ENCODE peak calls at places on chromosomes 5 and 9, in eight cellular contexts. R is NCI-H460, U is GM20000, X is NCI-H1048, A is bronchial epithelial cell, E is HFFc6, G is dermis microvascular lymphatic vessel endothelial cell, Y is cerebellum. T is an unnamed sample.

GRCh38 chr5:159917919-159918487 is 1.7 kb downstream of the ADRA1B start:
- DNase-seq in Y (no peak), X (no peak), E (no peak), G (no peak), A (peak; percentile 72), R (no peak), U (no peak), T (no peak)

GRCh38 chr9:37931586-37931985 is 27.7 kb upstream of the SLC25A51 start:
- DNase-seq in R (no peak), A (no peak), Y (no peak), G (peak; percentile 38), X (no peak), U (no peak), E (no peak), T (no peak)

GRCh38 chr9:70988551-70988950 is 132.9 kb downstream of the TRPM3 start:
- DNase-seq in U (no peak), G (no peak), X (no peak), E (peak; percentile 17), Y (no peak), A (no peak), R (no peak), T (no peak)

GRCh38 chr5:72818866-72819534 is 2.5 kb downstream of the TNPO1 start:
- DNase-seq in Y (peak; percentile 23), R (peak; percentile 68), G (peak; percentile 83), U (peak; percentile 58), X (no peak), E (peak; percentile 44), A (peak; percentile 71), T (peak; percentile 89)

GRCh38 chr5:36170869-36171424 is 19.0 kb downstream of the SKP2 start:
- DNase-seq in E (no peak), X (no peak), U (no peak), A (no peak), R (no peak), G (no peak), Y (no peak), T (no peak)

GRCh38 chr9:134243778-134244467 is 79.6 kb upstream of the RNU6ATAC start:
- DNase-seq in X (no peak), E (no peak), G (no peak), U (peak; percentile 89), R (no peak), A (no peak), Y (no peak), T (peak; percentile 88)

GRCh38 chr9:89744730-89745129 is 139.9 kb downstream of the GADD45G start:
- DNase-seq in U (no peak), Y (no peak), G (no peak), A (peak; percentile 58), R (no peak), E (no peak), X (no peak), T (no peak)

GRCh38 chr5:73189816-73190451 is 16.9 kb downstream of the TMEM174 start:
- DNase-seq in E (peak; percentile 25), X (no peak), R (peak; percentile 17), G (no peak), A (no peak), U (no peak), Y (peak; percentile 2), T (no peak)

GRCh38 chr5:73103885-73104284 is 16.5 kb upstream of the TMEM171 start:
- DNase-seq in A (no peak), Y (no peak), X (no peak), R (no peak), G (no peak), E (no peak), U (no peak), T (no peak)

GRCh38 chr9:117411547-117411946 is 3.3 kb downstream of the ASTN2 start:
- DNase-seq in G (peak; percentile 9), U (peak; percentile 56), A (peak; percentile 34), E (no peak), R (peak; percentile 59), X (no peak), Y (peak; percentile 62), T (no peak)

GRCh38 chr5:25241981-25242380 is 597.2 kb upstream of the CDH10 start:
- DNase-seq in Y (no peak), A (no peak), G (no peak), U (no peak), X (no peak), R (no peak), E (no peak), T (no peak)

GRCh38 chr9:138022756-138023393 is 145.3 kb downstream of the CACNA1B start:
- DNase-seq in Y (peak; percentile 33), R (no peak), A (no peak), E (no peak), U (no peak), X (no peak), G (no peak), T (peak; percentile 54)

GRCh38 chr9:114631166-114631565 is 20.1 kb downstream of the TMEM268 start:
- DNase-seq in R (no peak), G (no peak), A (peak; percentile 35), U (no peak), Y (no peak), E (no peak), X (no peak), T (no peak)

GRCh38 chr5:139698461-139699146 is 50.5 kb downstream of the CXXC5 start:
- DNase-seq in E (peak; percentile 58), G (peak; percentile 83), A (peak; percentile 33), R (no peak), U (no peak), Y (peak; percentile 57), X (peak; percentile 90), T (peak; percentile 84)

GRCh38 chr5:169635933-169636332 is 1.1 kb upstream of the DOCK2 start:
- DNase-seq in E (no peak), X (no peak), Y (no peak), U (no peak), G (no peak), A (no peak), R (no peak), T (no peak)

GRCh38 chr9:135811796-135812195 is 95.5 kb downstream of the CAMSAP1 start:
- DNase-seq in X (no peak), A (no peak), U (no peak), G (no peak), R (no peak), Y (no peak), E (no peak), T (no peak)

GRCh38 chr5:137733922-137734695 is 1.8 kb downstream of the KLHL3 start:
- DNase-seq in Y (no peak), U (no peak), X (no peak), R (no peak), A (peak; percentile 27), E (no peak), G (peak; percentile 91), T (no peak)

GRCh38 chr9:34659592-34660253 is 2.7 kb downstream of the CCL27 start:
- DNase-seq in R (no peak), U (no peak), X (no peak), G (no peak), E (no peak), Y (no peak), A (peak; percentile 78), T (no peak)

GRCh38 chr5:109479260-109479860 is 69.6 kb upstream of the PJA2 start:
- DNase-seq in A (peak; percentile 47), U (peak; percentile 26), Y (no peak), E (peak; percentile 4), G (peak; percentile 41), X (no peak), R (peak; percentile 37), T (no peak)

GRCh38 chr5:14270212-14270702 is 127.1 kb downstream of the TRIO start:
- DNase-seq in U (peak; percentile 55), E (peak; percentile 62), A (peak; percentile 63), X (peak; percentile 19), G (peak; percentile 83), Y (peak; percentile 85), R (peak; percentile 72), T (no peak)

GRCh38 chr9:130188860-130189481 is 16.8 kb downstream of the NCS1 start:
- DNase-seq in X (no peak), E (no peak), A (no peak), R (no peak), G (no peak), U (no peak), Y (no peak), T (no peak)

GRCh38 chr9:121725008-121725795 is 73.8 kb downstream of the DAB2IP start:
- DNase-seq in E (peak; percentile 98), R (no peak), A (peak; percentile 94), U (no peak), Y (peak; percentile 89), X (no peak), G (peak; percentile 96), T (no peak)

GRCh38 chr5:360277-361027 is 38.9 kb downstream of the AHRR start:
- DNase-seq in Y (no peak), E (no peak), U (peak; percentile 11), G (no peak), R (no peak), A (no peak), X (no peak), T (peak; percentile 70)

GRCh38 chr5:169628891-169629290 is 8.2 kb upstream of the DOCK2 start:
- DNase-seq in G (no peak), R (no peak), A (no peak), Y (no peak), X (no peak), E (peak; percentile 89), U (no peak), T (no peak)

GRCh38 chr9:81410201-81410600 is 279.1 kb downstream of the TLE1 start:
- DNase-seq in E (peak; percentile 86), U (no peak), R (no peak), G (peak; percentile 42), A (peak; percentile 96), Y (no peak), X (no peak), T (no peak)

GRCh38 chr5:162593881-162594280 is 526.3 kb downstream of the GABRG2 start:
- DNase-seq in X (no peak), A (peak; percentile 1), U (no peak), R (no peak), G (no peak), E (no peak), Y (no peak), T (no peak)

GRCh38 chr5:119336262-119336661 is 19.6 kb upstream of the TNFAIP8 start:
- DNase-seq in U (no peak), G (no peak), E (no peak), R (no peak), Y (no peak), A (no peak), X (no peak), T (no peak)

GRCh38 chr5:106827061-106827460 is 843.7 kb downstream of the EFNA5 start:
- DNase-seq in U (no peak), Y (no peak), G (no peak), R (no peak), X (no peak), E (no peak), A (peak; percentile 62), T (no peak)

GRCh38 chr9:70747335-70747734 is 332.9 kb upstream of the KLF9 start:
- DNase-seq in Y (no peak), E (peak; percentile 36), U (no peak), A (peak; percentile 5), X (peak; percentile 85), G (no peak), R (no peak), T (no peak)

GRCh38 chr5:173890195-173890951 is 2.2 kb downstream of the CPEB4 start:
- DNase-seq in G (peak; percentile 45), A (peak; percentile 28), E (no peak), R (peak; percentile 44), X (no peak), U (no peak), Y (peak; percentile 43), T (no peak)

GRCh38 chr5:80164799-80165198 is 91.0 kb downstream of the SERINC5 start:
- DNase-seq in R (no peak), G (no peak), E (no peak), U (no peak), X (no peak), A (no peak), Y (no peak), T (no peak)

GRCh38 chr5:127097288-127097687 is 24.0 kb upstream of the C5orf63 start:
- DNase-seq in G (no peak), R (no peak), X (no peak), E (no peak), U (no peak), A (no peak), Y (no peak), T (no peak)